ENCODE peak calls at places on chromosomes 13 and 19, in six cellular contexts. W, G, Z, J, Y and D are unnamed samples.

GRCh38 chr13:99214691-99215090 is 14.0 kb downstream of the UBAC2 start:
- DNase-seq in Z (no peak), W (no peak), G (no peak), Y (no peak), J (no peak), D (no peak)

GRCh38 chr19:4811328-4812131 is 20.0 kb downstream of the TICAM1 start:
- DNase-seq in J (peak), Z (peak), G (peak), W (peak), Y (peak), D (peak)

GRCh38 chr13:80305737-80306136 is 35.2 kb downstream of the SPRY2 start:
- DNase-seq in Z (no peak), Y (no peak), J (no peak), G (no peak), W (no peak), D (no peak)

GRCh38 chr19:15672580-15673175 is at the start of gene CYP4F12:
- DNase-seq in G (no peak), W (peak), J (no peak), Z (peak), Y (peak), D (peak)

GRCh38 chr13:64556391-64556790 is 2673.7 kb downstream of the PCDH9 start:
- DNase-seq in J (no peak), W (no peak), Y (no peak), Z (no peak), G (peak), D (no peak)

GRCh38 chr19:18878858-18879578 is 16.9 kb downstream of the CERS1 start:
- DNase-seq in G (no peak), J (no peak), W (no peak), Y (no peak), Z (no peak), D (no peak)

GRCh38 chr19:4338441-4339350 is at the start of gene STAP2:
- DNase-seq in W (no peak), Y (no peak), Z (peak), J (no peak), G (no peak), D (peak)

GRCh38 chr13:97798171-97798821 is 155.2 kb upstream of the IPO5 start:
- DNase-seq in W (no peak), Z (no peak), Y (peak), J (no peak), G (no peak), D (no peak)

GRCh38 chr19:15937771-15938170 is 3.4 kb upstream of the CYP4F11 start:
- DNase-seq in G (no peak), J (no peak), Z (no peak), Y (no peak), W (no peak), D (no peak)

GRCh38 chr19:41744850-41745249 is 10.5 kb upstream of the CEACAM6 start:
- DNase-seq in Y (no peak), W (no peak), Z (no peak), G (no peak), J (no peak), D (no peak)

GRCh38 chr13:75541961-75542360 is 4.3 kb upstream of the COMMD6 start:
- DNase-seq in W (no peak), Y (no peak), J (no peak), G (no peak), Z (no peak), D (no peak)

GRCh38 chr13:75541287-75541686 is 3.6 kb upstream of the COMMD6 start:
- DNase-seq in W (no peak), G (peak), Z (no peak), J (no peak), Y (no peak), D (no peak)

GRCh38 chr13:75533866-75534265 is 3.8 kb downstream of the COMMD6 start:
- DNase-seq in J (no peak), Z (no peak), W (no peak), Y (no peak), G (no peak), D (no peak)

GRCh38 chr13:75537401-75538365 is at the start of gene COMMD6:
- DNase-seq in J (peak), Z (peak), Y (peak), W (peak), G (peak), D (peak)
- TF ChIP-seq POLR2A in J (peak), Z (peak), Y (no peak), W (peak), G (peak), D (peak)

DNA sequence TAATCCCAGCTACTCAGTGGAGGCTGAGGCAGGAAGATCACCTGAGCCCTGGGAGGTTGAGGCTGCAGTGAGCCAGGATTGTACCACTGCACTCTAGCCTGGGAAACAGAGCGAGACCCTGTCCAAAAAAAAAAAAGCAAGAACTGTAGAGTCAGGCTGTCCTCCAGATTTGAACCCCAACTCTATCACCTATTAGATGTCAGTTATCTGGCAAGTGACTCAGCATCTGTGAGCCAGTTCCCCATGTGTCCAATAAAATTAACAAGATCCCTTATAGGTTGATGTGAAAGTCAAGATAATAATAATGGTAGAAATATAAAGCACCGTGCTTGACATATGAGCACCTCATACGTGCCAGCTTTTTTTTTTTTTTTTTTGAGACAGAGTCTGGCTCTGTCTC is 22.0 kb downstream of the GP6 start:
- DNase-seq in G (no peak), Y (no peak), J (no peak), Z (no peak), W (no peak), D (no peak)
- TF ChIP-seq POLR2A in G (no peak), Y (no peak), J (no peak), Z (no peak), W (no peak), D (no peak)

GRCh38 chr13:102836471-102836870 is 9.4 kb upstream of the ERCC5 start:
- DNase-seq in Z (no peak), W (no peak), G (no peak), Y (no peak), J (no peak), D (no peak)

GRCh38 chr13:102839462-102839861 is 6.4 kb upstream of the ERCC5 start:
- DNase-seq in W (no peak), G (peak), J (no peak), Y (no peak), Z (no peak), D (no peak)

GRCh38 chr13:102838982-102839381 is 6.8 kb upstream of the ERCC5 start:
- DNase-seq in Y (no peak), J (no peak), Z (no peak), G (no peak), W (no peak), D (no peak)

DNA sequence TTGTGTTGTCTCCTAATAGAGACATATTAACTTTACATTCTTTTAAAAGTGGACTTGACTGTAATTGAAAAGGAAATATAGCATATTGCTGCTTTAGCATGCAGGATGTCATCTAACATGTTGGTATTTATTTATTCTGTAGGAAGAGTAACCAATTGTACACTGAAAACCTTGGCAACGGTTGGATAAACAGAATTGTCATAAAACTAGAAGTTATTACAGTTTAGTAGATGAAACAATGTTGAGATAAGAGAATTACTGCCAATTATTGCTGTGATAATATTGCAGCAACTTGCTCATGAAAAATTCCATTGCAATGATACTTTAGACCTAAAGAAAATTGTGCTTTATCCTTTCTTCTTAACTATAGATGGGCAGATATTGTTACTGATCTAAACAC is 7.6 kb upstream of the ERCC5 start:
- DNase-seq in J (no peak), G (peak), W (no peak), Z (no peak), Y (no peak), D (no peak)
- TF ChIP-seq POLR2A in J (no peak), G (no peak), W (no peak), Z (no peak), Y (no peak), D (no peak)

GRCh38 chr13:52428295-52428694 is 22.1 kb downstream of the VPS36 start:
- DNase-seq in W (no peak), Z (no peak), G (peak), J (no peak), Y (no peak), D (no peak)
- TF ChIP-seq POLR2A in W (no peak), Z (no peak), G (no peak), J (no peak), Y (no peak), D (no peak)

GRCh38 chr19:49091391-49092038 is 6.3 kb downstream of the SNRNP70 start:
- DNase-seq in Y (no peak), J (no peak), W (no peak), Z (no peak), G (no peak), D (no peak)
- TF ChIP-seq POLR2A in Y (no peak), J (no peak), W (no peak), Z (no peak), G (no peak), D (no peak)

GRCh38 chr19:35905178-35905727 is 2.8 kb downstream of the TYROBP start:
- DNase-seq in G (peak), W (no peak), J (no peak), Z (no peak), Y (no peak), D (no peak)

GRCh38 chr19:35904312-35905068 is 2.2 kb downstream of the HCST start:
- DNase-seq in G (no peak), W (no peak), Z (no peak), Y (peak), J (no peak), D (no peak)

GRCh38 chr19:35902870-35903475 is 644 bp downstream of the HCST start:
- DNase-seq in W (no peak), J (no peak), Z (no peak), G (no peak), Y (no peak), D (no peak)

GRCh38 chr19:35901854-35902661 is at the start of gene HCST:
- DNase-seq in Z (no peak), Y (no peak), J (no peak), W (no peak), G (peak), D (no peak)

DNA sequence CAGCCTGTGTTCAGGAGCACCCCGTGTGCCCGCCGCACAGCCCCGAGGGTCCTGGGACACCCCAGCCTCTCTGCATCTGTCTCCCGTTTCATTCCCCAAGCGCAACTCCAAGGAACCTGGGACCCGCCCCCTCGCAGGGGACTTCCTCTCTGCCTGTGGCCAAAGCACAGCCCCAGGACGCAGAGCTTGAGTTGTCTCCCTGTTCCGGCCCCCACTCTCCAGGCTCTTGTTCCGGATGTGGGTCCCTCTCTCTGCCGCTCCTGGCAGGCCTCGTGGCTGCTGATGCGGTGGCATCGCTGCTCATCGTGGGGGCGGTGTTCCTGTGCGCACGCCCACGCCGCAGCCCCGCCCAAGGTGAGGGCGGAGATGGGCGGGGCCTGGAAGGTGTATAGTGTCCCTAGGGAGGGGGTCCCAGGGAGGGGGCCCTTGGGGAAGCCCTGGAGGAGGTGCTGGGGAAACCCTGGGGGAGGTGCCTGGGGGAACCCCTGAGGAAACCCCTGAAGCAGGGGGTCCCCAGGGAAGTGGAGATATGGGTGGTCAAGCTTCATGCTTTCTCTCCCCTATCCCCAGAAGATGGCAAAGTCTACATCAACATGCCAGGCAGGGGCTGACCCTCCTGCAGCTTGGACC is 1.3 kb downstream of the HCST start:
- DNase-seq in W (peak), Y (peak), J (peak), G (peak), Z (peak), D (peak)
- TF ChIP-seq POLR2A in W (no peak), Y (peak), J (peak), G (no peak), Z (no peak), D (peak)

DNA sequence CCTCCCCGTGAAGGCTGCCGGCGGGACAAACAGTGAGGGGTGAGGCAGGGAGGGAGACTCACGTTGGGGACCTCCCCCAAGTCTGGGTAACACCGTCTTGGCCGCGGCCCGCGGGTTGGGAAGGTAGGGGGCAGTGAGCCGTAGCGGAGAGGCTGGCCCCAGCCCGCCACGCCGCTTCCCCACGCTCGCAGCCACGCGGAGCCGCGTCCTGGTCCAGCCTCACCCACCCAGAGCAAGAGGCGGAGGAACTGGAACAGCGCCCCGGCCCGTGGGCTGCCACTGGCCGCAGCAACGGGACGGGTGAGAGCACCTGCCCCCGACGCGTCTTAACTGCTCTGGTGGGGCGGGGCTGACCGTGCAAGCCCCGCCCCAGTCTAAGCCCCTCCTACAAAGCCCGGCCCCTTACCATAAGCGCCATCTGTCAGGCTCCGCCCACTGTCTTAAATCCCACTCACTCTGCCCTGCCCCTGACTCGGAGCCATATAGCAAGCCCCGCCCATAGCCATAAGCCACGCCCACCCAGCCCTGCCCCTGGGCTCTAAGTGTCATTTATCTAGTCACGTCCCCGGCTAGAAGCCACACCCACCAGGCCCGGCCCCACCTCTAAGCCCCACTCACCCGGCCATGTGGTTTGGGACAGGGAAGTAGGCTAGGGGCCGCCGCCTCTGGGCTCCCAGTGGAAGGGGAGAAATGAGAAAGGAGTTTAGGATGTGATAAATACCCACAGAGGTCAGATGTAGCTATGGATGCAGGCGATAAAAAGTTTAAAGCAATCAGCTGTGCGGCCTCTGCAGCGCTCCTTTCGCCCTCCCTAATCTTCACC is 2.1 kb upstream of the CCL25 start:
- DNase-seq in Y (peak), J (peak), W (peak), G (peak), Z (peak), D (peak)
- TF ChIP-seq POLR2A in Y (no peak), J (peak), W (no peak), G (no peak), Z (no peak), D (peak)

GRCh38 chr19:58408152-58409009 is at the start of gene ZNF584:
- DNase-seq in W (peak), J (peak), G (peak), Z (peak), Y (peak), D (peak)
- TF ChIP-seq POLR2A in W (peak), J (peak), G (peak), Z (peak), Y (peak), D (peak)

DNA sequence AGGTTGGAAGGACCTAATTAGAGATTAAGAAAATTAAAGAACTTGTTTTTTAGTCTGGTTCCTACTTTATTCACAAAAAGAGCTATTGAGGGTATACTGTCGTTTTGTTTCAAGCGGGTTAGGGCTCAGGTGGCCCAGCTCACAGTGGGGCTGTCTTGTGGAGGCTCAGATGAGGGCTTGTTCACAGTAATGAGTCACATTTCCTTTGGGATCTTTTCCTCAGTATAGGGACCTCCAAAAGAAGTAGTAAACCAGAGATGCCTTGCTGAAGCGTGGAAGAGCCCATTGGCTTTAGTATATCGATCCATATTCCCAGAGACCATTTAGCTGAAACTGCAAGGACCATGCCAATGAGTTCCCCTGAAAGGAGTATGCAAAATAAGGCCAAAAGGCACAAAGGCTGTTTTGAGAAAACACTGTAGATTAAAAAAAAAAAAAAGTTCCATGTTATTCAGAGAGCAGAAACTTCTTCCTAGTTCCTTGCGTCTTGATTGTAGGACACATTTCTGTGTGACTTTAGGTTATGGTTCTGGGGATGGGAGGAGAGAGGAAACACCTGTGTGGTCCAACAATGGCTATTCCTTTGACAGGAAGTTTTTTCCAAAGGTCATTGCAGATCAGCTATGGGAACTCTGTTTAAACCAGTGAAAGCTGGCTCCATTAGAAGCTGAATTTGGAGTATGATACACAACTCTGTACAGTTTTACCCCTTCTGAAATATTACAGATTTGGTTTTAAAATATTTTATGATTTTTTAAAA is 32.8 kb upstream of the GPI start:
- DNase-seq in Y (no peak), G (peak), Z (no peak), W (no peak), J (no peak), D (no peak)
- TF ChIP-seq POLR2A in Y (no peak), G (no peak), Z (no peak), W (no peak), J (no peak), D (no peak)